ENCODE peak calls at places on chromosomes 16 and 17, in five cellular contexts. R is PC-3; C is body of pancreas; Z is Jurkat, Clone E6-1; U is AG04449. F is an unnamed sample.

GRCh38 chr17:83036666-83037065 is 42.7 kb upstream of the METRNL start:
- DNase-seq in R (no peak), C (no peak), Z (no peak), U (no peak), F (no peak)

GRCh38 chr16:13733561-13733960 is 186.4 kb upstream of the ERCC4 start:
- DNase-seq in R (no peak), C (no peak), Z (no peak), U (no peak), F (no peak)

GRCh38 chr17:31841850-31842415 is 17.1 kb downstream of the COPRS start:
- DNase-seq in R (no peak), C (peak; percentile 36), Z (no peak), U (no peak), F (no peak)

GRCh38 chr16:29662729-29663019 is 373 bp upstream of the SPN start:
- DNase-seq in R (no peak), C (no peak), Z (peak; percentile 95), U (no peak), F (no peak)

GRCh38 chr17:48132375-48132774 is 24.8 kb downstream of the SNX11 start:
- DNase-seq in R (no peak), C (no peak), Z (no peak), U (no peak), F (no peak)

GRCh38 chr16:79897444-79898146 is 297.1 kb upstream of the MAF start:
- DNase-seq in R (no peak), C (peak; percentile 10), Z (no peak), U (no peak), F (no peak)

GRCh38 chr16:80806957-80807356 is 2.6 kb upstream of the CDYL2 start:
- DNase-seq in R (peak; percentile 82), C (no peak), Z (no peak), U (peak; percentile 9), F (no peak)

GRCh38 chr17:47413872-47414271 is 90.1 kb downstream of the EFCAB13 start:
- DNase-seq in R (no peak), C (no peak), Z (no peak), U (no peak), F (no peak)

GRCh38 chr17:28878981-28879380 is 18.6 kb downstream of the FLOT2 start:
- DNase-seq in R (peak; percentile 52), C (peak; percentile 43), Z (no peak), U (no peak), F (peak; percentile 42)

GRCh38 chr17:76911299-76912007 is 43.2 kb downstream of the MGAT5B start:
- DNase-seq in R (no peak), C (no peak), Z (no peak), U (no peak), F (no peak)

GRCh38 chr16:83200005-83200779 is 573.4 kb downstream of the CDH13 start:
- DNase-seq in R (peak; percentile 19), C (peak; percentile 17), Z (no peak), U (no peak), F (no peak)

GRCh38 chr16:84545114-84545737 is 40.8 kb upstream of the MEAK7 start:
- DNase-seq in R (no peak), C (no peak), Z (no peak), U (no peak), F (no peak)

GRCh38 chr17:15377608-15378007 is 36.2 kb upstream of the TEKT3 start:
- DNase-seq in R (peak; percentile 97), C (peak; percentile 23), Z (no peak), U (peak; percentile 21), F (no peak)

GRCh38 chr17:81712468-81713003 is 452 bp downstream of the SLC25A10 start:
- DNase-seq in R (peak; percentile 25), C (peak; percentile 64), Z (no peak), U (no peak), F (no peak)

GRCh38 chr17:76200354-76200753 is 39.9 kb downstream of the RNF157 start:
- DNase-seq in R (no peak), C (no peak), Z (no peak), U (no peak), F (no peak)

GRCh38 chr16:89561195-89562026 is 929 bp downstream of the RPL13 start:
- DNase-seq in R (no peak), C (no peak), Z (no peak), U (no peak), F (no peak)

GRCh38 chr16:54957403-54957802 is 26.7 kb downstream of the IRX5 start:
- DNase-seq in R (peak; percentile 38), C (peak; percentile 54), Z (peak; percentile 50), U (no peak), F (peak; percentile 51)

GRCh38 chr17:18959071-18959844 is 7.3 kb downstream of the SLC5A10 start:
- DNase-seq in R (no peak), C (no peak), Z (no peak), U (no peak), F (no peak)

GRCh38 chr16:49601541-49601940 is 227.9 kb downstream of the C16orf78 start:
- DNase-seq in R (no peak), C (no peak), Z (no peak), U (no peak), F (no peak)

GRCh38 chr17:978110-979093 is 1.2 kb downstream of the NXN start:
- DNase-seq in R (peak; percentile 20), C (peak; percentile 60), Z (no peak), U (no peak), F (no peak)

GRCh38 chr17:48026503-48027321 is 10.9 kb downstream of the COPZ2 start:
- DNase-seq in R (peak; percentile 93), C (peak; percentile 85), Z (peak; percentile 64), U (peak; percentile 53), F (peak; percentile 80)

GRCh38 chr17:28500712-28501379 is 5.3 kb upstream of the FOXN1 start:
- DNase-seq in R (no peak), C (no peak), Z (no peak), U (no peak), F (no peak)

GRCh38 chr17:67390646-67391480 is 13.8 kb downstream of the PITPNC1 start:
- DNase-seq in R (peak; percentile 99), C (peak; percentile 83), Z (no peak), U (peak; percentile 91), F (peak; percentile 61)

GRCh38 chr16:48053346-48053745 is 102.4 kb downstream of the ABCC12 start:
- DNase-seq in R (peak; percentile 53), C (no peak), Z (no peak), U (no peak), F (peak; percentile 73)

GRCh38 chr17:81420769-81421462 is 25.7 kb downstream of the BAHCC1 start:
- DNase-seq in R (no peak), C (peak; percentile 73), Z (no peak), U (no peak), F (no peak)

GRCh38 chr17:62668091-62668804 is 40.8 kb downstream of the MRC2 start:
- DNase-seq in R (peak; percentile 66), C (no peak), Z (no peak), U (no peak), F (no peak)

GRCh38 chr16:27273670-27274522 is 5.3 kb upstream of the NSMCE1 start:
- DNase-seq in R (peak; percentile 52), C (no peak), Z (peak; percentile 85), U (no peak), F (no peak)

GRCh38 chr16:8644513-8645140 is 23.1 kb downstream of the METTL22 start:
- DNase-seq in R (no peak), C (no peak), Z (peak; percentile 61), U (no peak), F (no peak)

DNA sequence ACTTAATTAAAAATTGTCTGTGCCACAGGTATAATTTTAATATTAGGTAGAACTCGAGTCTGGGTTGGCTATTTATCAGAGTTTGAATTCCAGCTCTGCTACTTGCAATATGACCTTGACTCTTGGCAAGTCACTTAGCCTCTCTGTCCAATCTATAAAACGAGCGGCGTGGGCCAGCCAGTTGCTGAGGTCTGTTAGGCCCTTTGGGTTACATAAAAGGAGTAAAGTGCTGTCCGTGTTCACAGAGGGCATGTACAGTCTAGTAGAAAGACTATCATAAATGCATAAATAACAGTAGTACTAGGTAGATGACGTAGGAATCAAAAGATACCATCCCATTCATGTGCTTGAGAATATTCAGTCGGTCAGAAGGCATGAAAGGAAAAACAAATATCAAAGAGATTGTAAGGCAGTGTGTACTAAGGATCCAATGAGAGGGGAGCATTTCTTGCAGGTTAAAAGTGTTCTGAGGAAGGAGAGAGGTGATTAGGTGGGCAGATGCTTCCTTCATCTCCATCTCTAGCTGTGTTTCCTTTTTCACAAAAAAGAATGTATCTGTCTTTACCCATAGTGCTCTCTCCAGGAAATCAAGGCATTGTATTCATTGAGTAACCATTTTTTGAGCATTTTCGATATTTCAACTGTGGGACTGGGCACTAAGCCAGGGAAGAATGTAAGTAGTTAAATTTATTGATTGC is 2.4 kb downstream of the TNRC6A start:
- DNase-seq in R (no peak), C (peak; percentile 68), Z (no peak), U (no peak), F (no peak)
- H3K4me3 ChIP-seq in R (peak overlapping the region; percentile 75), C (no peak overlapping the region), Z (no peak overlapping the region), U (no peak overlapping the region), F (peak overlapping the region; percentile 83)

GRCh38 chr17:44007346-44008204 is 3.2 kb downstream of the NAGS start:
- DNase-seq in R (peak; percentile 26), C (no peak), Z (no peak), U (no peak), F (no peak)

GRCh38 chr17:44005527-44005864 is 1.1 kb downstream of the NAGS start:
- DNase-seq in R (no peak), C (peak; percentile 13), Z (no peak), U (no peak), F (no peak)

GRCh38 chr17:44005865-44006580 is 1.6 kb downstream of the NAGS start:
- DNase-seq in R (peak; percentile 82), C (peak; percentile 56), Z (no peak), U (no peak), F (no peak)

GRCh38 chr17:44008205-44008909 is 3.9 kb downstream of the NAGS start:
- DNase-seq in R (no peak), C (no peak), Z (no peak), U (no peak), F (no peak)

GRCh38 chr17:44006581-44007345 is 2.3 kb downstream of the NAGS start:
- DNase-seq in R (peak; percentile 100), C (peak; percentile 100), Z (peak; percentile 94), U (peak; percentile 71), F (peak; percentile 93)
- H3K4me3 ChIP-seq in R (peak overlapping the region; percentile 83), C (peak overlapping the region; percentile 37), Z (peak overlapping the region; percentile 76), U (peak overlapping the region; percentile 84), F (peak overlapping the region; percentile 52)

GRCh38 chr17:39651908-39652634 is 13.1 kb upstream of the TCAP start:
- DNase-seq in R (no peak), C (no peak), Z (no peak), U (no peak), F (no peak)
- H3K4me3 ChIP-seq in R (no peak overlapping the region), C (no peak overlapping the region), Z (no peak overlapping the region), U (no peak overlapping the region), F (no peak overlapping the region)

DNA sequence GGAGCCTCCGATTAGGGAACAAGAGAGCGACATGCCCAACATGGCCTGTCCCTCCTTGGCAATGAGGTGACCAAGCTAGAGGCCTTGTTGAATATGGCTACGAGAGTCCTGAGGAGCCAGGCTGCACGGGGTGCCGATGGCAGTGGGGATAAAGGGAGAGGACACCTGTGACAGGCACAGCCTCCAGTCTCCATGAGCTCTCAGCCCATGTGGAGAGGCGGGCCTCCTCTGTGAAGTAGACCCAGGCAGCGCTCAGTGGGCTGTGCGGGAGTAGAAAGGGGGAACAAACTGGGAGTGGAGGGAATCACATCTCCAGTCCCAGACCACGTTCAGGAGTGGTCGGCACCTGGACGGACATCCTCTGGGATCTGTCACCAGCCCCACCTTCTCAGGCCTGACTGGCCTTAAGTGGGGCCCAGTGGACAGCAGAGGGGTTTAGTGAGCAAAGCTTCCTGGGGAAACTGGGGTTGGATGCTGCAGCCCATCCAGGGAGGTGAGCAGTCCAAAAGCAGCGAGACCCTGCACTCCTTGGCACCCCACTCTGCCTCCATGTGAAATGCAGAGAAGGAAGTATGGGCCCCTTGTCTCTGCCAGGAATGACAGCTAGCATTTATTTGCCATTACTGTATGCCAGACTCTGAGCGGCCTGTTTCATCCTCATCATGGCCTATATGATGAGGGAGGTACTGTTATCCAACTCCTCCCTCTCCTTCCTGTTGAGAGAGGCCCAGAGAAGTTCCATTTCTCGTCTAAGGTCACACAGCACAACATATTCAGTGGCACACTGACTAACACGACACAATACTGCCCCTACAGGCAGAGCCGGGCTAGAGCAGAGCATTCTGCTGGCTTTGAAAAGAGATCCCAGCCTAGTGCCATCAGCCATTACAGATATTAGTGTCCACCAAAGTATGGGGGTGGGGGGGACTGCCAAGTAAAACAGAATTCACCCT is 4.5 kb upstream of the TMEM92 start:
- DNase-seq in R (peak; percentile 88), C (peak; percentile 75), Z (peak; percentile 47), U (no peak), F (peak; percentile 59)
- H3K4me3 ChIP-seq in R (no peak overlapping the region), C (no peak overlapping the region), Z (no peak overlapping the region), U (peak overlapping the region; percentile 53), F (no peak overlapping the region)

F was measured in PC-9.